ENCODE peak calls at places on chromosomes 3 and 15, in nine cellular contexts. T, D, W, X, J, Y, P, U and H are unnamed samples.

GRCh38 chr15:75666823-75667501 is 19.2 kb downstream of the SNX33 start:
- DNase-seq in J (peak), W (peak), X (peak), T (no peak), P (peak), D (peak), U (peak), Y (no peak), H (peak)

GRCh38 chr3:94004301-94004910 is 24.0 kb downstream of the STX19 start:
- DNase-seq in J (peak), D (no peak), Y (no peak), X (peak), P (peak), W (no peak), U (no peak), T (peak), H (peak)

GRCh38 chr15:64105113-64105704 is 9.4 kb downstream of the SNX1 start:
- DNase-seq in W (no peak), P (peak), Y (peak), X (no peak), J (peak), D (no peak), U (no peak), T (no peak), H (peak)

GRCh38 chr3:61569856-61570255 is 8.5 kb downstream of the PTPRG start:
- DNase-seq in W (no peak), Y (no peak), U (no peak), P (no peak), T (no peak), D (no peak), X (no peak), J (no peak), H (no peak)

GRCh38 chr3:126718506-126719445 is 14.7 kb downstream of the CHCHD6 start:
- DNase-seq in U (peak), J (no peak), T (no peak), P (no peak), Y (no peak), W (no peak), D (no peak), X (no peak), H (no peak)

GRCh38 chr15:100809151-100809550 is 70.5 kb upstream of the ALDH1A3 start:
- DNase-seq in T (no peak), U (no peak), D (no peak), W (no peak), X (no peak), P (no peak), J (peak), Y (no peak), H (no peak)

GRCh38 chr3:120705851-120706582 is 24.0 kb upstream of the HGD start:
- DNase-seq in D (no peak), Y (no peak), J (no peak), P (no peak), W (no peak), X (no peak), T (no peak), U (no peak), H (no peak)

GRCh38 chr15:50210462-50211264 is 28.7 kb downstream of the SLC27A2 start:
- DNase-seq in J (no peak), D (no peak), U (no peak), P (no peak), W (no peak), T (no peak), Y (no peak), X (no peak), H (no peak)

GRCh38 chr3:19866751-19867347 is 67.2 kb downstream of the EFHB start:
- DNase-seq in P (peak), D (no peak), T (peak), U (no peak), Y (no peak), J (peak), X (no peak), W (no peak), H (peak)

GRCh38 chr3:48412375-48413001 is 17.4 kb downstream of the PLXNB1 start:
- DNase-seq in D (no peak), Y (no peak), X (no peak), T (no peak), P (no peak), J (no peak), W (peak), U (no peak), H (no peak)

GRCh38 chr3:149701977-149702350 is 44.1 kb upstream of the WWTR1 start:
- DNase-seq in X (no peak), T (no peak), D (no peak), Y (no peak), W (no peak), P (no peak), J (no peak), U (no peak), H (no peak)

GRCh38 chr3:143464850-143465249 is 345.3 kb downstream of the CHST2 start:
- DNase-seq in P (peak), U (no peak), W (peak), D (no peak), Y (no peak), T (no peak), X (no peak), J (peak), H (no peak)

GRCh38 chr15:68166847-68167246 is 38.3 kb downstream of the CALML4 start:
- DNase-seq in W (no peak), Y (no peak), T (no peak), X (no peak), D (no peak), J (no peak), U (no peak), P (no peak), H (no peak)

GRCh38 chr15:33098082-33099058 is 96.1 kb downstream of the FMN1 start:
- DNase-seq in T (no peak), Y (no peak), U (no peak), J (peak), P (no peak), D (no peak), W (no peak), X (peak), H (no peak)

DNA sequence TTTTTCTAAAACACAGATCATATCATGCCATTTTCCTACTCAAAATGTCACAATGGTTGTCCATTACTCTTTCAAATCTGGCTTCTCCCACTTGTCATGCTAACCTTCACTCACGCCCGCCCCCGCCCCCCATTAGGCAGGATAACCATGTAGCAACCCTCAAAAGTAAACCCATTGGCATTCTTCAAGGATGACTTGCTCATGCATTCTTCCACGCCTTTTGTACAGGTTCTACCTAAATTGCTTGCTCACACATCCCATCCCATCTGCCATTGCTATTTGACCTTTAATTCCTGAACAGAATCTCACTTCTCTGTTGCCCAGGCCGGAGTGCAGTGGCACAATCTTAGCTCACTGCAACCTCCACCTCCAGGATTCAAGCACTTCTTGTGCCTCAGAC is 389.3 kb downstream of the MCTP2 start:
- DNase-seq in U (no peak), J (no peak), T (no peak), P (no peak), W (no peak), D (no peak), Y (no peak), X (no peak), H (no peak)
- TF ChIP-seq CTCF in U (no peak), J (no peak), T (no peak), P (no peak), W (no peak), D (no peak), Y (no peak), X (no peak), H (no peak)

DNA sequence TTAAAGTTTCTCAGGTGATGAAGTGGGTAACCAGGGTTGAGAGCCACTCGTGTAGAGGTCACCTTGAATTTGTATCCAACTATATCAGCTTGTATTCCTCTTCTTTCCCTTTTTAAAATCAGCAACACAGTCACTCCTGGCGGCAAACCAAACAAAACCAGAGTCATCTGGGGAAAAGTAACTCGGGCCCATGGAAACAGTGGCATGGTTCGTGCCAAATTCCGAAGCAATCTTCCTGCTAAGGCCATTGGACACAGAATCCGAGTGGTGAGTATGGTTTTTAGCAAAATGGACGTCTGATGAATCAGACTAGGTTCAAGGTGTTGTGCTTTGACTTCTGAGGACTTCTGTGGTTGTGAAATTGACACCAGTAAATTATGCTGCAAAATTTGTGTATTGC is 3.9 kb downstream of the RPL35A start:
- DNase-seq in J (peak), W (no peak), X (no peak), P (no peak), T (peak), Y (no peak), D (no peak), U (no peak), H (no peak)
- H3K4me3 ChIP-seq in J (no peak), W (no peak), X (peak), P (peak), T (no peak), Y (no peak), D (no peak), U (no peak), H (no peak)

DNA sequence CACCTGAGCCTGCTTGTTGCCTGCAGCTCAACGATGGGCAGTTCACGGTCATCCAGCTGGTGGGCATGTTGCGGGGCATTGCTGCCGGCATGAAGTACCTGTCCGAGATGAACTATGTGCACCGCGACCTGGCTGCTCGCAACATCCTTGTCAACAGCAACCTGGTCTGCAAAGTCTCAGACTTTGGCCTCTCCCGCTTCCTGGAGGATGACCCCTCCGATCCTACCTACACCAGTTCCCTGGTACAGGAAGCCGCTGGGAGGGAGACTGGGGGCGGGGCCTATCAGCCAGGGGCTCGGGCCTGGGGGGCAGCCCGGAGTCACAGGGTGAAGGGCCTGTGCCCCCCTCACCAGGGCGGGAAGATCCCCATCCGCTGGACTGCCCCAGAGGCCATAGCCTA is 18.8 kb downstream of the EPHB3 start:
- DNase-seq in W (peak), J (no peak), P (no peak), Y (no peak), X (no peak), T (no peak), U (no peak), D (no peak), H (no peak)
- TF ChIP-seq CTCF in W (no peak), J (no peak), P (no peak), Y (no peak), X (no peak), T (no peak), U (no peak), D (no peak), H (no peak)

GRCh38 chr15:43121863-43122262 is 11.5 kb upstream of the TMEM62 start:
- DNase-seq in J (no peak), U (no peak), X (no peak), Y (no peak), T (no peak), W (no peak), P (no peak), D (no peak), H (no peak)
- H3K4me3 ChIP-seq in J (no peak), U (no peak), X (no peak), Y (no peak), T (no peak), W (no peak), P (no peak), D (no peak), H (no peak)

GRCh38 chr15:66786708-66787471 is 84.9 kb downstream of the SMAD6 start:
- DNase-seq in J (no peak), D (no peak), W (no peak), P (no peak), X (no peak), T (no peak), U (no peak), Y (no peak), H (no peak)

GRCh38 chr15:66786222-66786621 is 84.2 kb downstream of the SMAD6 start:
- DNase-seq in Y (no peak), P (no peak), U (no peak), J (no peak), W (no peak), D (no peak), X (no peak), T (no peak), H (no peak)

GRCh38 chr15:66788024-66788423 is 86.0 kb downstream of the SMAD6 start:
- DNase-seq in P (no peak), U (no peak), D (no peak), X (no peak), T (no peak), W (no peak), Y (no peak), J (no peak), H (no peak)

GRCh38 chr15:66787472-66787871 is 85.4 kb downstream of the SMAD6 start:
- DNase-seq in U (no peak), Y (no peak), X (no peak), W (no peak), J (no peak), T (no peak), P (no peak), D (no peak), H (no peak)

GRCh38 chr15:66789029-66790025 is 87.3 kb downstream of the SMAD6 start:
- DNase-seq in T (peak), P (peak), J (peak), Y (no peak), W (no peak), X (peak), U (no peak), D (no peak), H (no peak)
- TF ChIP-seq CTCF in T (peak), P (peak), J (peak), Y (no peak), W (peak), X (peak), U (peak), D (peak), H (peak)

DNA sequence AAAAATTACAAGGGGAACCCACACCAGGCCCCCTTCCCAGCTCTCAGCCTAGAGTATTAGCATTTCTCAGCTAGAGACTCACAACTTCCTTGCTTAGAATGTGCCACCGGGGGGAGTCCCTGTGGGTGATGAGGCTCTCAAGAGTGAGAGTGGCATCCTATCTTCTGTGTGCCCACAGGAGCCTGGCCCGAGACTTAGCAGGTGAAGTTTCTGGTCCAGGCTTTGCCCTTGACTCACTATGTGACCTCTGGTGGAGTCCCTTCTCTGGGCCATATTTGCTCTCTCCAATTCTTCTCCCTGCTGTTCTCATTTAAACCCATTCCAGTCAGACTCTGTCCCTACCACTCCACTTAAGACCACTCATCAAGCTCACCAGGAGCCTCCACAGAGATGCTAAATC is 18.1 kb downstream of the CLK3 start:
- DNase-seq in X (no peak), T (no peak), P (no peak), Y (no peak), U (no peak), J (no peak), W (no peak), D (no peak), H (no peak)
- H3K4me3 ChIP-seq in X (no peak), T (no peak), P (no peak), Y (no peak), U (no peak), J (no peak), W (no peak), D (no peak), H (no peak)

GRCh38 chr15:77075528-77075927 is 4.6 kb upstream of the TSPAN3 start:
- DNase-seq in Y (no peak), X (no peak), J (no peak), U (no peak), D (no peak), W (no peak), P (no peak), T (no peak), H (no peak)
- TF ChIP-seq CTCF in Y (no peak), X (no peak), J (no peak), U (no peak), D (no peak), W (peak), P (no peak), T (no peak), H (peak)